ENCODE peak calls at places on chromosome 16, in five cellular contexts. J is HL-60, G is fibroblast of lung, C is KG1, W is NCI-H1105 treated with DMSO at 0.1 percent for 48 hours. P is an unnamed sample.

GRCh38 chr16:56603589-56603988 is 4.8 kb upstream of the MT2A start:
- DNase-seq in J (peak; percentile 62), G (peak; percentile 47), C (no peak), W (no peak), P (no peak)

GRCh38 chr16:48383204-48383876 is 1.9 kb downstream of the SIAH1 start:
- DNase-seq in J (no peak), G (peak; percentile 79), C (no peak), W (peak; percentile 13), P (no peak)

GRCh38 chr16:1674751-1675664 is 3.1 kb upstream of the JPT2 start:
- DNase-seq in J (no peak), G (peak; percentile 31), C (no peak), W (no peak), P (no peak)

GRCh38 chr16:11224096-11224893 is 31.7 kb downstream of the SOCS1 start:
- DNase-seq in J (peak; percentile 83), G (no peak), C (peak; percentile 43), W (no peak), P (peak; percentile 85)

GRCh38 chr16:27452569-27453475 is 50.8 kb downstream of the IL21R start:
- DNase-seq in J (no peak), G (no peak), C (no peak), W (no peak), P (no peak)

GRCh38 chr16:15604460-15605390 is 38.2 kb downstream of the MARF1 start:
- DNase-seq in J (no peak), G (no peak), C (no peak), W (no peak), P (no peak)

GRCh38 chr16:54722210-54722676 is 208.4 kb upstream of the IRX5 start:
- DNase-seq in J (no peak), G (no peak), C (no peak), W (no peak), P (no peak)

GRCh38 chr16:27252206-27252585 is 16.4 kb downstream of the NSMCE1 start:
- DNase-seq in J (no peak), G (no peak), C (no peak), W (no peak), P (no peak)

GRCh38 chr16:23679986-23680336 is 1.3 kb downstream of the PLK1 start:
- DNase-seq in J (no peak), G (no peak), C (no peak), W (no peak), P (no peak)

GRCh38 chr16:73125860-73126259 is 77.9 kb upstream of the ZFHX3 start:
- DNase-seq in J (no peak), G (peak; percentile 86), C (no peak), W (no peak), P (no peak)

GRCh38 chr16:49528035-49528434 is 154.4 kb downstream of the C16orf78 start:
- DNase-seq in J (no peak), G (peak; percentile 15), C (peak; percentile 24), W (no peak), P (no peak)

GRCh38 chr16:13779676-13780075 is 140.3 kb upstream of the ERCC4 start:
- DNase-seq in J (no peak), G (no peak), C (no peak), W (peak; percentile 93), P (no peak)

GRCh38 chr16:70298988-70299938 is at the start of gene DDX19B:
- DNase-seq in J (peak; percentile 72), G (peak; percentile 71), C (peak; percentile 75), W (peak; percentile 54), P (peak; percentile 81)

GRCh38 chr16:51243836-51244483 is 92.9 kb upstream of the SALL1 start:
- DNase-seq in J (no peak), G (no peak), C (no peak), W (no peak), P (no peak)

GRCh38 chr16:760498-761343 is at the start of gene MSLN:
- DNase-seq in J (no peak), G (no peak), C (no peak), W (no peak), P (no peak)

GRCh38 chr16:79815049-79815448 is 214.5 kb upstream of the MAF start:
- DNase-seq in J (no peak), G (no peak), C (no peak), W (no peak), P (no peak)

GRCh38 chr16:80569440-80570105 is 28.8 kb downstream of the DYNLRB2 start:
- DNase-seq in J (no peak), G (peak; percentile 34), C (no peak), W (no peak), P (peak; percentile 85)

GRCh38 chr16:54240180-54241125 is 46.1 kb downstream of the IRX3 start:
- DNase-seq in J (no peak), G (no peak), C (no peak), W (no peak), P (no peak)

GRCh38 chr16:57747091-57747490 is 11.5 kb downstream of the KATNB1 start:
- DNase-seq in J (no peak), G (no peak), C (no peak), W (no peak), P (no peak)

GRCh38 chr16:4700997-4701743 is 7.8 kb downstream of the NUDT16L1 start:
- DNase-seq in J (peak; percentile 84), G (no peak), C (no peak), W (no peak), P (no peak)

GRCh38 chr16:23784811-23785447 is 30.1 kb downstream of the CHP2 start:
- DNase-seq in J (no peak), G (peak; percentile 1), C (no peak), W (no peak), P (no peak)